ENCODE peak calls at places on chromosomes 13 and 19, in four cellular contexts. M is WTC11, B is HepG2, G is K562. O is an unnamed sample.
A peak's percentile ranks its signal among the peaks of the same experiment; 100 is the strongest.

GRCh38 chr19:46118136-46118535 is 6.4 kb downstream of the IGFL3 start:
- DNase-seq in M (no peak), B (no peak), G (no peak), O (no peak)

GRCh38 chr19:46646402-46646801 is 10.4 kb upstream of the GNG8 start:
- DNase-seq in M (no peak), B (no peak), G (no peak), O (no peak)

GRCh38 chr13:109840201-109840892 is 54.0 kb upstream of the IRS2 start:
- DNase-seq in M (no peak), B (no peak), G (no peak), O (no peak)

GRCh38 chr13:24307211-24308067 is 1.9 kb upstream of the C1QTNF9 start:
- DNase-seq in M (no peak), B (peak; percentile 17), G (no peak), O (no peak)

GRCh38 chr19:49488863-49489537 is 1.6 kb downstream of the RPL13A start:
- DNase-seq in M (no peak), B (no peak), G (no peak), O (no peak)

GRCh38 chr13:105410602-105411001 is 1124.9 kb downstream of the EFNB2 start:
- DNase-seq in M (peak; percentile 83), B (peak; percentile 7), G (peak; percentile 8), O (no peak)

GRCh38 chr13:26497991-26498423 is 59.5 kb upstream of the WASF3 start:
- DNase-seq in M (no peak), B (no peak), G (no peak), O (no peak)

GRCh38 chr19:1765182-1765903 is 12.0 kb downstream of the ONECUT3 start:
- DNase-seq in M (no peak), B (no peak), G (no peak), O (no peak)

GRCh38 chr13:49308104-49308875 is 60.6 kb downstream of the CDADC1 start:
- DNase-seq in M (no peak), B (peak; percentile 63), G (no peak), O (no peak)

GRCh38 chr13:64688893-64689677 is 2541.1 kb downstream of the PCDH9 start:
- DNase-seq in M (no peak), B (no peak), G (no peak), O (no peak)

GRCh38 chr19:28289294-28290063 is 923.5 kb downstream of the UQCRFS1 start:
- DNase-seq in M (no peak), B (no peak), G (no peak), O (no peak)

GRCh38 chr13:98399756-98400155 is 177.2 kb downstream of the STK24 start:
- DNase-seq in M (no peak), B (no peak), G (no peak), O (no peak)

GRCh38 chr19:46614114-46614701 is 10.7 kb downstream of the PTGIR start:
- DNase-seq in M (peak; percentile 93), B (peak; percentile 61), G (peak; percentile 86), O (no peak)

GRCh38 chr13:27535546-27535945 is 84.8 kb downstream of the LNX2 start:
- DNase-seq in M (no peak), B (no peak), G (no peak), O (no peak)

GRCh38 chr19:41457241-41457640 is 14.3 kb downstream of the ERICH4 start:
- DNase-seq in M (no peak), B (no peak), G (no peak), O (peak; percentile 53)

GRCh38 chr13:28753208-28753892 is 34.6 kb upstream of the SLC46A3 start:
- DNase-seq in M (peak; percentile 36), B (peak; percentile 75), G (no peak), O (no peak)

GRCh38 chr19:35959040-35959967 is 23.1 kb downstream of the LRFN3 start:
- DNase-seq in M (peak; percentile 47), B (no peak), G (peak; percentile 54), O (no peak)

GRCh38 chr19:4089400-4089908 is 22.8 kb upstream of the ZBTB7A start:
- DNase-seq in M (no peak), B (no peak), G (no peak), O (no peak)

GRCh38 chr19:42519108-42519507 is 9.2 kb downstream of the CEACAM1 start:
- DNase-seq in M (no peak), B (no peak), G (no peak), O (no peak)

GRCh38 chr13:50589139-50589538 is 254.4 kb downstream of the DLEU7 start:
- DNase-seq in M (no peak), B (no peak), G (no peak), O (no peak)

GRCh38 chr13:95150555-95150954 is 150.7 kb downstream of the ABCC4 start:
- DNase-seq in M (no peak), B (peak; percentile 7), G (no peak), O (no peak)

GRCh38 chr19:53808710-53809125 is 15.4 kb downstream of the NLRP12 start:
- DNase-seq in M (peak; percentile 40), B (peak; percentile 68), G (peak; percentile 1), O (no peak)

GRCh38 chr13:70630247-70630646 is 522.0 kb upstream of the KLHL1 start:
- DNase-seq in M (no peak), B (no peak), G (no peak), O (no peak)

GRCh38 chr19:45767410-45767880 is 1.6 kb downstream of the SIX5 start:
- DNase-seq in M (peak; percentile 69), B (peak; percentile 78), G (peak; percentile 64), O (no peak)

GRCh38 chr19:13906525-13906904 is 514 bp downstream of the CC2D1A start:
- DNase-seq in M (no peak), B (peak; percentile 58), G (no peak), O (no peak)
- TF ChIP-seq CREM in M (no peak), B (no peak), G (no peak), O (no peak)

DNA sequence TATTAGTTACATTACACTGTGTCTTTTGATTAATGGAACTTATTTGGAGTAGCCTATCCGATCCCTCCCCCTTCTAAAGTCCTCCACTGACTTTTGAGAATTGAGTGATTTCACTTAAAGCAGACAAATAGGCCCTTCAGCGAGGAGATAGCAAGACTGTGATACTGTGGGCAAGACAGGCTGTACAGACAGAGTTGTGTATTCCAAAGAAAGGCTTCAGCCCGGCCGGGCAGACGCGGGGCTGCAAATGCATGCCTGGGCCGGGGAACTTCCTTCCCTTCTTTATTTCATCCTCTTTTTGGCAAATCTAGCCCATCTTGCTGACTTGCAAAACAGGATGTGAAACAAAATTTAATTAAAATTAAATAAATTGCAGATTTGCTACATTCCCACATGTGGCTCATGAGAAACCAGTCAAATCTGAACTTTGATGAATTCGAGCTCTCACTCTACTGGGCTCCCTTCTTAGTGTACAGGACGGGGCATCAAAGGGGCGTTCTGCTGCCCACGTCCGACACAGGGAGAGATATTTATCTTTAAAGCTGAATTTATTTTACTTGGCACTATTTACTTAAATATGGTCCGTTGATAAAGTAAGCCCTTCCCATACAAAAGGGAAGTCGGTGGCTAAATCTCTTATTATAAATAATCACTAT is 314.9 kb downstream of the ZNF536 start:
- DNase-seq in M (no peak), B (no peak), G (no peak), O (no peak)
- TF ChIP-seq CREM in M (no peak), B (no peak), G (no peak), O (no peak)

GRCh38 chr13:113792236-113792770 is 33.3 kb downstream of the TMEM255B start:
- DNase-seq in M (no peak), B (no peak), G (no peak), O (no peak)
- TF ChIP-seq CREM in M (no peak), B (no peak), G (no peak), O (no peak)

DNA sequence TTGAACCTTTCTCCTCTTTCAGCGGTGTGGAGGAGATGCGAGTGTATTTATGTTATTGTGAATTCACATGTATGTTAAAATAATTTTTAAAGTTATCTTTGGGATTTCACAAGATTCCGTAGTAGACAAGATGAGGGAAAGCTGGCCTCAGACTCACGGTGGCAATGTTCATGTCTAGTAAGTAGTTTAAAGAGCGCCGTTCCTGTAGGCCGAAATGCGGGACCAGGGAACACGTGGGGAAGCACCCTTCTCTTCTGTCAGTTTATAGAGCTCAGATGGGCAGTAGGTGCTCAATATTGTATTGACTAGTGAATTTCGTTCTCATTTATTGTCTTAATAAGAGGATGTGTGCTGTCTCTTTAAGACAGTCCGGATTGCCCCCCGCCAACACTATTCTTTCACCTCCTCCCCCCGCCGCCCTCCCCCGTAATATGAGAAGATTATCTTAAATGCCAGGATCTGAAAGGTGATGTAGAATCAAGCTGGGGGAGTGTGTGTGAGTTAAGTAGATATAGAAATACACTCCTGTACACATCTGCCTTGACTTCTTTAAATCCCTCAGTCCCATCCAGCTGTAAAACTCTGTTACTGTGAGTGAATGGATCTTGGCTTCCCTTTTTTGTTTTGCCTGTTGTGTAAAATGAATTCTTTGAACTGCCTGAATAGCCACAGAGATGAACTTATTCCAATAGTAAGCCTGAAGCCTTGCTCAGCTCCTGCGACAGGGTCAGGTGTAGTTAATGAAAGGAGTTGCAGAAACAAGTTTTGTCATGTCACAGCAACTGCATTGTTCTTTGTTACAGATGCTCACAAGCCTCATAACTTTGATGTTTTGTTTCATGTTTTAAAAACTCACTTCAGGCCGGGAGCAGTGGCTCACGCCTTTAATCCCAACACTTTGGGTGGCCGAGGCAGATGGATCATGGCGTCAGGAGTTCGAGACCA is 1.2 kb downstream of the LAMP1 start:
- DNase-seq in M (no peak), B (no peak), G (peak; percentile 26), O (no peak)
- TF ChIP-seq CREM in M (no peak), B (no peak), G (no peak), O (no peak)

GRCh38 chr13:75762066-75762937 is 126.2 kb downstream of the LMO7 start:
- DNase-seq in M (no peak), B (peak; percentile 15), G (no peak), O (peak; percentile 84)
- TF ChIP-seq CREM in M (no peak), B (no peak), G (no peak), O (peak; percentile 87)

GRCh38 chr13:45391926-45392325 is 26.2 kb downstream of the SLC25A30 start:
- DNase-seq in M (no peak), B (no peak), G (no peak), O (no peak)

GRCh38 chr13:45396548-45397095 is 21.6 kb downstream of the SLC25A30 start:
- DNase-seq in M (no peak), B (no peak), G (no peak), O (no peak)

GRCh38 chr13:45398862-45399261 is 19.3 kb downstream of the SLC25A30 start:
- DNase-seq in M (no peak), B (no peak), G (no peak), O (no peak)

GRCh38 chr13:45392811-45393210 is 25.4 kb downstream of the SLC25A30 start:
- DNase-seq in M (no peak), B (no peak), G (no peak), O (no peak)

DNA sequence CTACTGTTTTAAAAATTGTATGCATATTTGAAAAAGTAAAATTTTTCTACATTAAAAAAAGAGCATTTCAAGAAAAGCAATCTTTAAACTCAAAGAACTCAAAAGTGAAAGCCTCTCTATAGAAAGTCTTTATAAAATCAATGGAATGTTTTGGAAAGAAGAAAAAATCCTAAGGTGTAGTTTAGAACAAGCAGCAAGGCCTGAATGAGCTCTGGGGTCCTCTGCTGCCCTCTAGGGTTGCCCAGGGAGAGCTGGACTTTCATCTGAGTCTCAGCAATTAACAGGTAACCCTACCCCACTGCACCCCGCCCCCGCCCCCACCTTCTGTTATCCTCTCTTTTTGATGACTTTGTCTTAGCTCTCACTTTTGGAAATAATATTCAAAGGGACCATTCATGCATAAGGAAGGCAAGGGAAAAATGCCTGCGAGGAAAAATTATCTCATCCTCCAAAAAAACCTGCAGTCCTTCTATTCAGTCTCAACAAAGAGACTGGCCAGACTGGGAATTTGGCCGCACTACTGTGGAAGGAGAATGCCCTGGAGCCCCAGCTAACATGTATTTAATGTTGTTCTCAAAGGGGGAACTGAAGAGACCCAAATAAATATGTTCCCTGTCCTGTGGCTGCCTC is 24.1 kb downstream of the SLC25A30 start:
- DNase-seq in M (peak; percentile 63), B (peak; percentile 61), G (peak; percentile 37), O (no peak)
- TF ChIP-seq CREM in M (no peak), B (no peak), G (no peak), O (no peak)

O was measured in GM12878.